ENCODE peak calls at places on chromosomes 2 and 18, in five cellular contexts. P is uterus; A is stimulated activated CD4-positive, alpha-beta T cell treated with anti-CD3 and anti-CD28 coated beads, Interleukin-2, amount 100 ng/mL, for 48 hours; T is activated B cell treated with CpG ODN at 0.5 μM for 24 hours; K is cardiac fibroblast. B is an unnamed sample.

GRCh38 chr2:175309799-175310198 is 128.3 kb upstream of the ATP5MC3 start:
- DNase-seq in K (peak; percentile 20), A (no peak), T (no peak), P (no peak), B (no peak)

GRCh38 chr2:16425462-16426336 is 239.9 kb downstream of the CYRIA start:
- DNase-seq in T (no peak), A (no peak), K (no peak), P (no peak), B (no peak)

GRCh38 chr2:43707255-43707654 is 31.0 kb upstream of the C1GALT1C1L start:
- DNase-seq in P (peak; percentile 84), A (no peak), K (peak; percentile 88), T (no peak), B (no peak)

GRCh38 chr2:150549381-150549780 is 61.9 kb upstream of the RND3 start:
- DNase-seq in A (no peak), K (peak; percentile 68), T (no peak), P (no peak), B (no peak)

GRCh38 chr2:170371231-170371630 is 193.3 kb downstream of the MYO3B start:
- DNase-seq in T (no peak), P (no peak), K (no peak), A (no peak), B (no peak)

GRCh38 chr2:142130111-142131015 is 453 bp downstream of the LRP1B start:
- DNase-seq in A (no peak), T (no peak), K (peak; percentile 45), P (peak; percentile 20), B (peak; percentile 71)

GRCh38 chr18:76410660-76411417 is 84.2 kb downstream of the ZNF516 start:
- DNase-seq in P (no peak), A (peak; percentile 21), K (no peak), T (no peak), B (no peak)

GRCh38 chr18:51135361-51135760 is 62.1 kb downstream of the MEX3C start:
- DNase-seq in T (no peak), P (no peak), A (no peak), K (peak; percentile 88), B (no peak)

B was measured in hippocampal formation.